ENCODE peak calls at places on chromosomes 6 and 20, in four cellular contexts. C, E, U and R are unnamed samples.

GRCh38 chr6:41645007-41645618 is 6.8 kb downstream of the MDFI start:
- DNase-seq in E (no peak), C (no peak), U (no peak), R (no peak)

GRCh38 chr20:31808481-31808880 is 10.7 kb upstream of the MYLK2 start:
- DNase-seq in C (no peak), E (no peak), U (no peak), R (no peak)

GRCh38 chr6:107801195-107801594 is 22.9 kb downstream of the SCML4 start:
- DNase-seq in C (no peak), U (no peak), E (no peak), R (no peak)

GRCh38 chr6:150297327-150298028 is 71.3 kb upstream of the IYD start:
- DNase-seq in C (no peak), E (peak), U (no peak), R (no peak)

GRCh38 chr6:120058410-120058809 is 708.8 kb upstream of the MAN1A1 start:
- DNase-seq in E (no peak), C (no peak), U (no peak), R (no peak)

GRCh38 chr20:39716796-39717341 is 754.7 kb downstream of the DHX35 start:
- DNase-seq in C (no peak), E (no peak), U (peak), R (no peak)

GRCh38 chr20:35737865-35738333 is 4.2 kb downstream of the RBM39 start:
- DNase-seq in C (no peak), E (no peak), U (no peak), R (no peak)

GRCh38 chr20:59013959-59014608 is 5.1 kb upstream of the TUBB1 start:
- DNase-seq in U (no peak), E (no peak), C (peak), R (no peak)

GRCh38 chr6:32627831-32628230 is 9.4 kb upstream of the HLA-DQA1 start:
- DNase-seq in C (peak), U (peak), E (no peak), R (no peak)

GRCh38 chr6:131946404-131946991 is 4.7 kb downstream of the CCN2 start:
- DNase-seq in E (no peak), U (no peak), C (peak), R (no peak)

GRCh38 chr6:31403283-31403989 is at the start of gene MICA:
- DNase-seq in U (no peak), E (peak), C (peak), R (peak)

GRCh38 chr6:37119387-37119886 is 50.5 kb upstream of the PIM1 start:
- DNase-seq in C (no peak), U (no peak), E (no peak), R (no peak)

GRCh38 chr20:16615199-16615598 is 42.0 kb upstream of the KIF16B start:
- DNase-seq in C (peak), E (no peak), U (no peak), R (peak)

GRCh38 chr6:104718672-104719071 is 141.0 kb downstream of the HACE1 start:
- DNase-seq in E (no peak), U (no peak), C (no peak), R (peak)

GRCh38 chr6:170096803-170097504 is 193.9 kb downstream of the DLL1 start:
- DNase-seq in C (no peak), E (no peak), U (no peak), R (no peak)
- TF ChIP-seq FOS in C (no peak), E (no peak), U (no peak), R (no peak)

GRCh38 chr20:63163171-63163570 is 52.8 kb downstream of the YTHDF1 start:
- DNase-seq in E (no peak), U (no peak), C (no peak), R (no peak)
- H3K27ac ChIP-seq in E (no peak), U (no peak), C (no peak), R (no peak)

GRCh38 chr20:44361021-44361420 is 5.5 kb downstream of the HNF4A start:
- DNase-seq in U (no peak), E (no peak), C (no peak), R (no peak)
- TF ChIP-seq CTCF in U (no peak), E (no peak), C (no peak), R (no peak)

GRCh38 chr6:125949069-125949468 is 7.5 kb upstream of the HINT3 start:
- DNase-seq in C (no peak), E (no peak), U (no peak), R (no peak)

GRCh38 chr6:125952764-125953501 is 3.6 kb upstream of the HINT3 start:
- DNase-seq in E (no peak), C (peak), U (no peak), R (peak)

GRCh38 chr6:125951323-125951722 is 5.2 kb upstream of the HINT3 start:
- DNase-seq in C (no peak), E (no peak), U (no peak), R (no peak)

GRCh38 chr6:125948455-125948854 is 8.1 kb upstream of the HINT3 start:
- DNase-seq in U (no peak), E (no peak), C (no peak), R (no peak)

DNA sequence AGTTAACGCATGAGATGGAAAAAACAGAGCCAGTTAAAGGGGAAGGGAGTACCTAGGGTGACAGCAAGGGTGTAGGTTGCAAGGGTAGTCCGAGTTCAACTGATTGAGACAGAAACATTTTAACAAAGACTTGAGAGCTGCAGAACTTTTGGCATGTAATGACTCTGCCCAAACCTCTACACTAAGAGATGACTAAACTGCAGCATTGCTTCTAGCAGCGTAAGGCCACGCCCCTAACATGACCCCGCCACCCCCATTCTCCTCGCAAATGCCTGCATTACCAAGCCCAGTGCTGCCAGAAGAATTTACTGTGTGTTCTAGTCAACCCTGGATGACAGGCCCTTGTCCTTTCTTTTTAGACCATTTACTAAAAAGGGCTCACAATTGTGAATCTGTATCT is 6.3 kb upstream of the HINT3 start:
- DNase-seq in E (peak), U (no peak), C (peak), R (no peak)
- TF ChIP-seq FOS in E (no peak), U (no peak), C (peak), R (no peak)

DNA sequence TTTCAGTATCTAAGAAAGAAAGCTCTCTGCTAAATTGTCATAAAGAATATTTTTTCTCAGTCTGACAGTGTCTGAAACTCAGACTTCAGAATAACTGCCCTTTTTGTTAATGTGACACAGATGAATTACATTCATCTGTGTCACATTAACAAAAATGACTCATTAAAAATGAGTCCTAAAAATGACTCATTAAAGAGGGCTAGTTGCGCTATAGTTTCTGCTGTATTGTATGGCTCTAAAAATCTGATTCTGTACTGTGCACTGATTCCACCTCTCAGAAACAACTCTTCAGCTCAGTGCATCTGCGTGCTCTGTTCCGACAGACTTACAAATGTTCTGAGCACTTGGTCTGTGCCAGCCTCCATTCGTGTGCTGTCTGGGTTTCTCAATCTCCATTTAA is 15.0 kb downstream of the RNF114 start:
- DNase-seq in C (peak), U (no peak), E (no peak), R (peak)
- H3K27ac ChIP-seq in C (peak), U (no peak), E (no peak), R (peak)

GRCh38 chr6:43856005-43856765 is 86.2 kb downstream of the VEGFA start:
- DNase-seq in C (peak), E (peak), U (no peak), R (peak)
- TF ChIP-seq CTCF in C (peak), E (peak), U (peak), R (no peak)